ENCODE peak calls at places on chromosomes 12 and 14, in eight cellular contexts. One of them, this sample, is unnamed.

GRCh38 chr12:49674318-49674985 is 32.8 kb downstream of the FMNL3 start:
- DNase-seq in right lobe of liver: no peak
- DNase-seq in IMR-90: peak; percentile 41
- DNase-seq in heart left ventricle: no peak
- DNase-seq in body of pancreas: no peak
- DNase-seq in transverse colon: no peak
- DNase-seq in tibial nerve: peak; percentile 44
- DNase-seq in suprapubic skin: no peak
- DNase-seq in this sample: no peak

GRCh38 chr12:42756841-42757661 is 167.5 kb upstream of the PRICKLE1 start:
- DNase-seq in right lobe of liver: no peak
- DNase-seq in IMR-90: peak; percentile 91
- DNase-seq in heart left ventricle: no peak
- DNase-seq in body of pancreas: peak; percentile 50
- DNase-seq in transverse colon: no peak
- DNase-seq in tibial nerve: no peak
- DNase-seq in suprapubic skin: no peak
- DNase-seq in this sample: no peak

GRCh38 chr14:68643673-68644072 is 149.2 kb downstream of the ZFP36L1 start:
- DNase-seq in right lobe of liver: no peak
- DNase-seq in IMR-90: no peak
- DNase-seq in heart left ventricle: no peak
- DNase-seq in body of pancreas: no peak
- DNase-seq in transverse colon: no peak
- DNase-seq in tibial nerve: no peak
- DNase-seq in suprapubic skin: peak; percentile 20
- DNase-seq in this sample: no peak

GRCh38 chr12:75964150-75964549 is 67.4 kb downstream of the PHLDA1 start:
- DNase-seq in right lobe of liver: no peak
- DNase-seq in IMR-90: no peak
- DNase-seq in heart left ventricle: no peak
- DNase-seq in body of pancreas: peak; percentile 36
- DNase-seq in transverse colon: peak; percentile 38
- DNase-seq in tibial nerve: no peak
- DNase-seq in suprapubic skin: no peak
- DNase-seq in this sample: no peak

GRCh38 chr12:12010277-12011031 is 60.3 kb upstream of the BCL2L14 start:
- DNase-seq in right lobe of liver: no peak
- DNase-seq in IMR-90: peak; percentile 61
- DNase-seq in heart left ventricle: peak; percentile 80
- DNase-seq in body of pancreas: no peak
- DNase-seq in transverse colon: peak; percentile 41
- DNase-seq in tibial nerve: peak; percentile 40
- DNase-seq in suprapubic skin: no peak
- DNase-seq in this sample: peak; percentile 41

GRCh38 chr12:124861492-124861891 is 2.2 kb downstream of the SCARB1 start:
- DNase-seq in right lobe of liver: no peak
- DNase-seq in IMR-90: no peak
- DNase-seq in heart left ventricle: peak; percentile 78
- DNase-seq in body of pancreas: no peak
- DNase-seq in transverse colon: peak; percentile 38
- DNase-seq in tibial nerve: peak; percentile 83
- DNase-seq in suprapubic skin: no peak
- DNase-seq in this sample: no peak

GRCh38 chr12:52945389-52946232 is 3.3 kb upstream of the KRT18 start:
- DNase-seq in right lobe of liver: peak; percentile 86
- DNase-seq in IMR-90: peak; percentile 62
- DNase-seq in heart left ventricle: no peak
- DNase-seq in body of pancreas: peak; percentile 60
- DNase-seq in transverse colon: peak; percentile 44
- DNase-seq in tibial nerve: no peak
- DNase-seq in suprapubic skin: no peak
- DNase-seq in this sample: no peak

GRCh38 chr12:54725233-54725843 is 77.2 kb upstream of the DCD start:
- DNase-seq in right lobe of liver: no peak
- DNase-seq in IMR-90: no peak
- DNase-seq in heart left ventricle: no peak
- DNase-seq in body of pancreas: no peak
- DNase-seq in transverse colon: no peak
- DNase-seq in tibial nerve: no peak
- DNase-seq in suprapubic skin: no peak
- DNase-seq in this sample: no peak

GRCh38 chr12:40752011-40752410 is 59.8 kb downstream of the CNTN1 start:
- DNase-seq in right lobe of liver: no peak
- DNase-seq in IMR-90: no peak
- DNase-seq in heart left ventricle: no peak
- DNase-seq in body of pancreas: no peak
- DNase-seq in transverse colon: no peak
- DNase-seq in tibial nerve: no peak
- DNase-seq in suprapubic skin: no peak
- DNase-seq in this sample: no peak

GRCh38 chr12:130118181-130118580 is 44.1 kb upstream of the FZD10 start:
- DNase-seq in right lobe of liver: no peak
- DNase-seq in IMR-90: no peak
- DNase-seq in heart left ventricle: no peak
- DNase-seq in body of pancreas: no peak
- DNase-seq in transverse colon: no peak
- DNase-seq in tibial nerve: no peak
- DNase-seq in suprapubic skin: no peak
- DNase-seq in this sample: no peak

GRCh38 chr12:130121246-130122005 is 40.8 kb upstream of the FZD10 start:
- DNase-seq in right lobe of liver: no peak
- DNase-seq in IMR-90: no peak
- DNase-seq in heart left ventricle: no peak
- DNase-seq in body of pancreas: no peak
- DNase-seq in transverse colon: no peak
- DNase-seq in tibial nerve: no peak
- DNase-seq in suprapubic skin: no peak
- DNase-seq in this sample: no peak

GRCh38 chr12:130117256-130117655 is 45.0 kb upstream of the FZD10 start:
- DNase-seq in right lobe of liver: no peak
- DNase-seq in IMR-90: no peak
- DNase-seq in heart left ventricle: no peak
- DNase-seq in body of pancreas: no peak
- DNase-seq in transverse colon: no peak
- DNase-seq in tibial nerve: no peak
- DNase-seq in suprapubic skin: no peak
- DNase-seq in this sample: no peak

GRCh38 chr12:130120012-130120805 is 42.1 kb upstream of the FZD10 start:
- DNase-seq in right lobe of liver: no peak
- DNase-seq in IMR-90: no peak
- DNase-seq in heart left ventricle: no peak
- DNase-seq in body of pancreas: no peak
- DNase-seq in transverse colon: no peak
- DNase-seq in tibial nerve: no peak
- DNase-seq in suprapubic skin: no peak
- DNase-seq in this sample: no peak

GRCh38 chr12:130119241-130119861 is 42.9 kb upstream of the FZD10 start:
- DNase-seq in right lobe of liver: no peak
- DNase-seq in IMR-90: no peak
- DNase-seq in heart left ventricle: no peak
- DNase-seq in body of pancreas: no peak
- DNase-seq in transverse colon: no peak
- DNase-seq in tibial nerve: no peak
- DNase-seq in suprapubic skin: no peak
- DNase-seq in this sample: no peak
- H3K27me3 ChIP-seq in right lobe of liver: no peaks in the 10 kb centered on the region
- H3K27me3 ChIP-seq in IMR-90: no peaks in the 10 kb centered on the region
- H3K27me3 ChIP-seq in heart left ventricle: no peaks in the 10 kb centered on the region
- H3K27me3 ChIP-seq in body of pancreas: no peaks in the 10 kb centered on the region
- H3K27me3 ChIP-seq in transverse colon: no peaks in the 10 kb centered on the region
- H3K27me3 ChIP-seq in tibial nerve: no peaks in the 10 kb centered on the region
- H3K27me3 ChIP-seq in suprapubic skin: no peaks in the 10 kb centered on the region
- H3K27me3 ChIP-seq in this sample: peaks cover 14% of the 10 kb centered on the region

DNA sequence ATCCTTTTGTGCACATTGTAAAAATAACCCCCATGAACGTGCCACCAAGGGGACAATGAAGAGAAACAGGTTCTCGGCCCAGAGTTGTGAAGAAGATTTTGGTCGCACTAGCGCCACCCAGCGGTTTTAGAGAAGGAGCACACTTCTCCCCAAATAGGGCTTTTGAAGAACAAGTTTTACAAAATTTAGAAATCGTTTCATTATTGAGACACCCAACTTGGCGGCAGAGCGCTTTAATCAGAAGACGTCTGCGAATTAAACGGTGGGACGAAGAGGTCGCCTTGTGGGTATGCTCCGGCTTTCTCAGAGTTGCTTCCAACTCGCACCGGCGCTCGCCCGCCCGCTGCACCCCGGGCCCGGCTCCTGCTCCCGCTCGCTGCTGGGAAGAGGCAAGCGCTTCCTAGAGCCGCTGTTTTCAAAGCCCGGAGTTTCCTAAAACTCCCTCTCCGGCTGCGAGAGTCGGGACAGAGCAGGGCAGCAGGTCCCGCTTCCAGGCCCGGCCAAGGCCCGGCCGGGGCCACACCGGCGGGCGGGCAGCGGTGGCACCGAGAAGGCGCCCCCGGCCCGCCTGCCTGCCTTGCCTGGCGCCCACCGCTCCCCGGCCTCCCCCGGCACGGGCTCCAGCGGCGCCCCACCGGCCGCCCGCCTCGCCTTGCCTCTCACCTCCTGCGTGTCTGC is 672 bp downstream of the FOXA1 start:
- DNase-seq in right lobe of liver: peak; percentile 76
- DNase-seq in IMR-90: peak; percentile 80
- DNase-seq in heart left ventricle: no peak
- DNase-seq in body of pancreas: peak; percentile 80
- DNase-seq in transverse colon: peak; percentile 82
- DNase-seq in tibial nerve: peak; percentile 60
- DNase-seq in suprapubic skin: no peak
- DNase-seq in this sample: no peak
- TF ChIP-seq POLR2A in right lobe of liver: no peak
- TF ChIP-seq POLR2A in IMR-90: no peak
- TF ChIP-seq POLR2A in heart left ventricle: no peak
- TF ChIP-seq POLR2A in body of pancreas: no peak
- TF ChIP-seq POLR2A in transverse colon: peak; percentile 41
- TF ChIP-seq POLR2A in tibial nerve: no peak
- TF ChIP-seq POLR2A in suprapubic skin: no peak
- TF ChIP-seq POLR2A in this sample: no peak

GRCh38 chr12:132487311-132487741 is 2.6 kb upstream of the FBRSL1 start:
- DNase-seq in right lobe of liver: peak; percentile 52
- DNase-seq in IMR-90: no peak
- DNase-seq in heart left ventricle: peak; percentile 54
- DNase-seq in body of pancreas: no peak
- DNase-seq in transverse colon: no peak
- DNase-seq in tibial nerve: no peak
- DNase-seq in suprapubic skin: no peak
- DNase-seq in this sample: no peak
- H3K27me3 ChIP-seq in right lobe of liver: no peaks in the 10 kb centered on the region
- H3K27me3 ChIP-seq in IMR-90: peaks cover 6% of the 10 kb centered on the region
- H3K27me3 ChIP-seq in heart left ventricle: no peaks in the 10 kb centered on the region
- H3K27me3 ChIP-seq in body of pancreas: no peaks in the 10 kb centered on the region
- H3K27me3 ChIP-seq in transverse colon: no peaks in the 10 kb centered on the region
- H3K27me3 ChIP-seq in tibial nerve: no peaks in the 10 kb centered on the region
- H3K27me3 ChIP-seq in suprapubic skin: peaks cover 6% of the 10 kb centered on the region
- H3K27me3 ChIP-seq in this sample: no peaks in the 10 kb centered on the region

GRCh38 chr12:57898308-57898970 is 42.9 kb upstream of the ATP23 start:
- DNase-seq in right lobe of liver: no peak
- DNase-seq in IMR-90: peak; percentile 5
- DNase-seq in heart left ventricle: no peak
- DNase-seq in body of pancreas: no peak
- DNase-seq in transverse colon: peak; percentile 48
- DNase-seq in tibial nerve: no peak
- DNase-seq in suprapubic skin: no peak
- DNase-seq in this sample: no peak

GRCh38 chr12:57897296-57897974 is 43.9 kb upstream of the ATP23 start:
- DNase-seq in right lobe of liver: no peak
- DNase-seq in IMR-90: no peak
- DNase-seq in heart left ventricle: no peak
- DNase-seq in body of pancreas: no peak
- DNase-seq in transverse colon: no peak
- DNase-seq in tibial nerve: no peak
- DNase-seq in suprapubic skin: no peak
- DNase-seq in this sample: no peak

GRCh38 chr12:57896139-57896436 is 45.3 kb upstream of the ATP23 start:
- DNase-seq in right lobe of liver: no peak
- DNase-seq in IMR-90: no peak
- DNase-seq in heart left ventricle: no peak
- DNase-seq in body of pancreas: no peak
- DNase-seq in transverse colon: no peak
- DNase-seq in tibial nerve: no peak
- DNase-seq in suprapubic skin: no peak
- DNase-seq in this sample: no peak

GRCh38 chr12:57895337-57896138 is 45.8 kb upstream of the ATP23 start:
- DNase-seq in right lobe of liver: no peak
- DNase-seq in IMR-90: peak; percentile 52
- DNase-seq in heart left ventricle: no peak
- DNase-seq in body of pancreas: no peak
- DNase-seq in transverse colon: no peak
- DNase-seq in tibial nerve: no peak
- DNase-seq in suprapubic skin: peak; percentile 16
- DNase-seq in this sample: no peak

DNA sequence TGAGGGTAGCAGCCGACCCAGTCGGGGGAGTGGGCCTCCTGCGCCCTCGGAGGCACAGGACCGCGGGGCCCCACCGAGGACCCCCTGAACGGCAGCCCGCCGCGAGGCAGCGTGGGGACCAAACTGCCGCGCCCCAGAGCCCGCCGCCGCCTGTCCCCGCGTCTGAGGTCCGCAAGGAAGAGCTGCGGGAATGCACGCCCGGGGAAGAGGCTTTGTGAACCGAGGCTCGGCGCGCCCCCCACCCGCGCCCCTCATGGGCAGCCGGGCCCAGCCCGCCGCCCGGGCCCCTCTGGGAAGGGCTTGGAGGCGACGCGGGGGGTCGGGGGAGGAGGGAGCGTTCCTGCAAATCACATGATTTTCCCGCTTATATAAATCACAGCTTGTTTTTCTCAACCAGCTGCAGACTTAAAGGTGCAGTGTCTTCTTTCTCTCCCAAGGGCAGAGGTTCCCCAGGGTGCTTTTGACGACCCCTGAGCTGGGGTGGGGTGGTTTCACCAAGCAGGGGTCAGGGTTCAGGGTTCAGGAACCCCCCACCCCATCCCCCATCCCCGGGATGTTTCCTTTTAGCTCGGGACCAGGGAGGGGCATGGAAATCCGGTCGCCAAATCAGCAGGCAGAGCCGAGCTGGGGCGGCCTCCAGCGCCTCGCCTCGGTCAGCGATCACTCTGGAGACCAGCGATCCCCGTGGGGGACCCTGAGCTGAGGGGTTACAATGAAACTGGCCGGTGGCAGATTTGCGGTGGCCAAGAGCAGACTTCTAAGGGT is 44.7 kb upstream of the ATP23 start:
- DNase-seq in right lobe of liver: peak; percentile 80
- DNase-seq in IMR-90: peak; percentile 64
- DNase-seq in heart left ventricle: peak; percentile 89
- DNase-seq in body of pancreas: peak; percentile 67
- DNase-seq in transverse colon: peak; percentile 79
- DNase-seq in tibial nerve: peak; percentile 70
- DNase-seq in suprapubic skin: peak; percentile 91
- DNase-seq in this sample: peak; percentile 76
- TF ChIP-seq POLR2A in right lobe of liver: peak; percentile 71
- TF ChIP-seq POLR2A in IMR-90: no peak
- TF ChIP-seq POLR2A in heart left ventricle: no peak
- TF ChIP-seq POLR2A in body of pancreas: peak; percentile 76
- TF ChIP-seq POLR2A in transverse colon: peak; percentile 80
- TF ChIP-seq POLR2A in tibial nerve: peak; percentile 58
- TF ChIP-seq POLR2A in suprapubic skin: peak; percentile 70
- TF ChIP-seq POLR2A in this sample: peak; percentile 57

This sample was measured in gastrocnemius medialis.